ENCODE peak calls at places on chromosomes 3 and 15, in six cellular contexts. One of them, this sample, is unnamed.

GRCh38 chr3:40043444-40043755 is 234.0 kb downstream of the MYRIP start:
- DNase-seq in activated CD8-positive, alpha-beta T cell treated with anti-CD3 and anti-CD28 coated beads for 36 hours: no peak
- DNase-seq in tibial artery: no peak
- DNase-seq in IMR-90: no peak
- DNase-seq in sigmoid colon: no peak
- DNase-seq in Peyer's patch: no peak
- DNase-seq in this sample: no peak

GRCh38 chr3:138114988-138115971 is at the start of gene DZIP1L:
- DNase-seq in tibial artery: peak
- DNase-seq in sigmoid colon: peak
- DNase-seq in IMR-90: peak
- DNase-seq in Peyer's patch: no peak
- DNase-seq in activated CD8-positive, alpha-beta T cell treated with anti-CD3 and anti-CD28 coated beads for 36 hours: peak
- DNase-seq in this sample: peak

GRCh38 chr15:72685301-72685924 is 569 bp downstream of the HIGD2B start:
- DNase-seq in IMR-90: peak
- DNase-seq in tibial artery: no peak
- DNase-seq in sigmoid colon: no peak
- DNase-seq in activated CD8-positive, alpha-beta T cell treated with anti-CD3 and anti-CD28 coated beads for 36 hours: peak
- DNase-seq in Peyer's patch: no peak
- DNase-seq in this sample: no peak

GRCh38 chr3:105394177-105394576 is 27.5 kb downstream of the ALCAM start:
- DNase-seq in IMR-90: no peak
- DNase-seq in tibial artery: no peak
- DNase-seq in sigmoid colon: no peak
- DNase-seq in activated CD8-positive, alpha-beta T cell treated with anti-CD3 and anti-CD28 coated beads for 36 hours: no peak
- DNase-seq in Peyer's patch: no peak
- DNase-seq in this sample: no peak

GRCh38 chr15:96058103-96058851 is 272.2 kb upstream of the NR2F2 start:
- DNase-seq in tibial artery: no peak
- DNase-seq in IMR-90: no peak
- DNase-seq in activated CD8-positive, alpha-beta T cell treated with anti-CD3 and anti-CD28 coated beads for 36 hours: no peak
- DNase-seq in Peyer's patch: no peak
- DNase-seq in sigmoid colon: no peak
- DNase-seq in this sample: no peak

GRCh38 chr3:117261907-117262518 is 552.4 kb downstream of the TUSC7 start:
- DNase-seq in activated CD8-positive, alpha-beta T cell treated with anti-CD3 and anti-CD28 coated beads for 36 hours: no peak
- DNase-seq in IMR-90: no peak
- DNase-seq in tibial artery: no peak
- DNase-seq in Peyer's patch: no peak
- DNase-seq in sigmoid colon: no peak
- DNase-seq in this sample: no peak

GRCh38 chr3:191634902-191635301 is 173.9 kb downstream of the PYDC2 start:
- DNase-seq in sigmoid colon: no peak
- DNase-seq in tibial artery: no peak
- DNase-seq in activated CD8-positive, alpha-beta T cell treated with anti-CD3 and anti-CD28 coated beads for 36 hours: no peak
- DNase-seq in Peyer's patch: no peak
- DNase-seq in IMR-90: no peak
- DNase-seq in this sample: no peak

GRCh38 chr3:193812791-193813505 is 219.9 kb downstream of the OPA1 start:
- DNase-seq in IMR-90: no peak
- DNase-seq in sigmoid colon: peak
- DNase-seq in tibial artery: no peak
- DNase-seq in activated CD8-positive, alpha-beta T cell treated with anti-CD3 and anti-CD28 coated beads for 36 hours: no peak
- DNase-seq in Peyer's patch: no peak
- DNase-seq in this sample: no peak

GRCh38 chr3:146214493-146214892 is 36.4 kb downstream of the PLSCR4 start:
- DNase-seq in tibial artery: no peak
- DNase-seq in Peyer's patch: no peak
- DNase-seq in IMR-90: no peak
- DNase-seq in sigmoid colon: no peak
- DNase-seq in activated CD8-positive, alpha-beta T cell treated with anti-CD3 and anti-CD28 coated beads for 36 hours: no peak
- DNase-seq in this sample: no peak

GRCh38 chr3:50568947-50569749 is at the start of gene HEMK1:
- DNase-seq in IMR-90: peak
- DNase-seq in sigmoid colon: peak
- DNase-seq in Peyer's patch: peak
- DNase-seq in tibial artery: peak
- DNase-seq in activated CD8-positive, alpha-beta T cell treated with anti-CD3 and anti-CD28 coated beads for 36 hours: peak
- DNase-seq in this sample: peak

GRCh38 chr15:40873625-40874561 is at the start of gene RHOV:
- DNase-seq in tibial artery: peak
- DNase-seq in sigmoid colon: peak
- DNase-seq in Peyer's patch: peak
- DNase-seq in activated CD8-positive, alpha-beta T cell treated with anti-CD3 and anti-CD28 coated beads for 36 hours: peak
- DNase-seq in IMR-90: peak
- DNase-seq in this sample: no peak

GRCh38 chr3:184740509-184741258 is 28.8 kb upstream of the MAGEF1 start:
- DNase-seq in IMR-90: peak
- DNase-seq in sigmoid colon: no peak
- DNase-seq in tibial artery: no peak
- DNase-seq in activated CD8-positive, alpha-beta T cell treated with anti-CD3 and anti-CD28 coated beads for 36 hours: peak
- DNase-seq in Peyer's patch: no peak
- DNase-seq in this sample: no peak

GRCh38 chr3:105417538-105418289 is 51.0 kb downstream of the ALCAM start:
- DNase-seq in tibial artery: no peak
- DNase-seq in Peyer's patch: no peak
- DNase-seq in IMR-90: peak
- DNase-seq in activated CD8-positive, alpha-beta T cell treated with anti-CD3 and anti-CD28 coated beads for 36 hours: no peak
- DNase-seq in sigmoid colon: no peak
- DNase-seq in this sample: no peak

GRCh38 chr15:70376929-70377691 is 279.4 kb upstream of the TLE3 start:
- DNase-seq in Peyer's patch: no peak
- DNase-seq in tibial artery: peak
- DNase-seq in IMR-90: peak
- DNase-seq in activated CD8-positive, alpha-beta T cell treated with anti-CD3 and anti-CD28 coated beads for 36 hours: no peak
- DNase-seq in sigmoid colon: peak
- DNase-seq in this sample: no peak

GRCh38 chr3:56321383-56321782 is 146.9 kb downstream of the ERC2 start:
- DNase-seq in IMR-90: no peak
- DNase-seq in Peyer's patch: no peak
- DNase-seq in sigmoid colon: no peak
- DNase-seq in tibial artery: no peak
- DNase-seq in activated CD8-positive, alpha-beta T cell treated with anti-CD3 and anti-CD28 coated beads for 36 hours: no peak
- DNase-seq in this sample: no peak

GRCh38 chr15:29596266-29596665 is 226.0 kb downstream of the TJP1 start:
- DNase-seq in tibial artery: no peak
- DNase-seq in Peyer's patch: no peak
- DNase-seq in IMR-90: peak
- DNase-seq in sigmoid colon: no peak
- DNase-seq in activated CD8-positive, alpha-beta T cell treated with anti-CD3 and anti-CD28 coated beads for 36 hours: no peak
- DNase-seq in this sample: no peak

GRCh38 chr15:40339621-40339945 is 1.2 kb downstream of the CCDC9B start:
- DNase-seq in Peyer's patch: no peak
- DNase-seq in tibial artery: no peak
- DNase-seq in IMR-90: no peak
- DNase-seq in activated CD8-positive, alpha-beta T cell treated with anti-CD3 and anti-CD28 coated beads for 36 hours: no peak
- DNase-seq in sigmoid colon: no peak
- DNase-seq in this sample: no peak

GRCh38 chr15:40008061-40008460 is 30.9 kb downstream of the SRP14 start:
- DNase-seq in tibial artery: no peak
- DNase-seq in sigmoid colon: no peak
- DNase-seq in Peyer's patch: no peak
- DNase-seq in activated CD8-positive, alpha-beta T cell treated with anti-CD3 and anti-CD28 coated beads for 36 hours: no peak
- DNase-seq in IMR-90: peak
- DNase-seq in this sample: no peak

GRCh38 chr3:141360888-141361598 is 7.3 kb upstream of the ZBTB38 start:
- DNase-seq in IMR-90: peak
- DNase-seq in sigmoid colon: no peak
- DNase-seq in Peyer's patch: no peak
- DNase-seq in tibial artery: no peak
- DNase-seq in activated CD8-positive, alpha-beta T cell treated with anti-CD3 and anti-CD28 coated beads for 36 hours: no peak
- DNase-seq in this sample: no peak

GRCh38 chr3:47370887-47371697 is 9.7 kb upstream of the PTPN23 start:
- DNase-seq in tibial artery: no peak
- DNase-seq in Peyer's patch: peak
- DNase-seq in sigmoid colon: no peak
- DNase-seq in IMR-90: no peak
- DNase-seq in activated CD8-positive, alpha-beta T cell treated with anti-CD3 and anti-CD28 coated beads for 36 hours: peak
- DNase-seq in this sample: no peak

GRCh38 chr3:30098656-30099454 is 507.5 kb upstream of the TGFBR2 start:
- DNase-seq in IMR-90: peak
- DNase-seq in Peyer's patch: no peak
- DNase-seq in tibial artery: no peak
- DNase-seq in sigmoid colon: no peak
- DNase-seq in activated CD8-positive, alpha-beta T cell treated with anti-CD3 and anti-CD28 coated beads for 36 hours: peak
- DNase-seq in this sample: no peak

GRCh38 chr15:70426065-70426821 is 328.5 kb upstream of the TLE3 start:
- DNase-seq in tibial artery: no peak
- DNase-seq in IMR-90: peak
- DNase-seq in sigmoid colon: no peak
- DNase-seq in Peyer's patch: no peak
- DNase-seq in activated CD8-positive, alpha-beta T cell treated with anti-CD3 and anti-CD28 coated beads for 36 hours: no peak
- DNase-seq in this sample: no peak

GRCh38 chr3:127760361-127760760 is 62.0 kb downstream of the MGLL start:
- DNase-seq in IMR-90: no peak
- DNase-seq in activated CD8-positive, alpha-beta T cell treated with anti-CD3 and anti-CD28 coated beads for 36 hours: no peak
- DNase-seq in tibial artery: no peak
- DNase-seq in sigmoid colon: peak
- DNase-seq in Peyer's patch: no peak
- DNase-seq in this sample: no peak

GRCh38 chr15:88476635-88477038 is 9.1 kb downstream of the MRPS11 start:
- DNase-seq in IMR-90: peak
- DNase-seq in Peyer's patch: no peak
- DNase-seq in activated CD8-positive, alpha-beta T cell treated with anti-CD3 and anti-CD28 coated beads for 36 hours: peak
- DNase-seq in sigmoid colon: no peak
- DNase-seq in tibial artery: no peak
- DNase-seq in this sample: no peak

GRCh38 chr15:75452968-75453702 is 1.6 kb upstream of the SIN3A start:
- DNase-seq in IMR-90: no peak
- DNase-seq in sigmoid colon: peak
- DNase-seq in tibial artery: peak
- DNase-seq in activated CD8-positive, alpha-beta T cell treated with anti-CD3 and anti-CD28 coated beads for 36 hours: peak
- DNase-seq in Peyer's patch: peak
- DNase-seq in this sample: peak
- TF ChIP-seq CTCF in IMR-90: peak
- TF ChIP-seq CTCF in sigmoid colon: no peak
- TF ChIP-seq CTCF in tibial artery: no peak
- TF ChIP-seq CTCF in activated CD8-positive, alpha-beta T cell treated with anti-CD3 and anti-CD28 coated beads for 36 hours: peak
- TF ChIP-seq CTCF in Peyer's patch: no peak
- TF ChIP-seq CTCF in this sample: peak

DNA sequence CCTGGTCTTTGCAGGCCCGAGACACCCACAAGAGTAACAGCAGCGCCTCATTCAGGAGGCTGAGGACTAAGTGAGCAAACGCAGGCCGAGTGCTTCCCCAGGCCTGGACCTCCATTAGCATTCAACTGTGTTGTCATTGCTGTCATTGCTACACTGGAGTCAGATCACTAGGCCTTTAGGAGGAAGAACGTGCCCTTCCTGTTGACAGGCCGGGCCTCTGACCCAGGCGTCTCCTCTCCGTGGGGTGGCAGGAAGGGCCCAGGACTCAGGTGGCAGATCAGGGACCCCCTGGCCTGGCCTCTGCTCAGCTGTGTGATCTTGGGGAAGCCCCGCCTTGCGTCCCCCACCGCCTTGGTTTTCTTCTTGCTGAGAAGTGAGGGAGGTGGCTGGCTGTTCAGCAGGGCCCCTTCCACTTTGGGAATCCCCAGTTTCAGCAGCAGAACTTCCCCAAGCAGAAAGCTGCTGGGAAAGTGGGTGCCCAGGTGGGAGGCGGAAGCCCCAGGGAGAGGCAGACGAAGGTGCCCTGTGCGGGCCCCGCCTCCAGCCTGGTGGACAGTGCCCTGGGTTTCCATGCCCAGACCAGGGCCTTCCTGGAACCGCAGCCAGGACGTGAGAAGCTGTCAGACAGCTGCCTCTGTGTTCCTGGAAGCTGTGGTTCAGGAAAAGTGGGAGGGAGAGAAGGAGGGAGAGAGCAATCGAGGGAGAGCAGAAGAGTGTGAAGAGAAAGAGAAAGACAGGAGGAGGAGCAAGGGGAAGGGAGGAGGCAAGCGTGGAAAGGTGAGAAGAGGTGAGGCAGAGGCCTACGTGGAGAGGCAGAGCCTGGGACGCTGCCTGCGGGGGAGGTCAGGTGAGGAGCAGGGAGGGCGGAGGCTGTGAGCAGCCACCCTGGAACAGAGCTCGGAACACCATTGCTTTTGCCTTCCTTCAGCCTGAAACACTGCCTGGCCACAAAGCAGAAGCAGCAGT is 18.9 kb downstream of the ZDHHC19 start:
- DNase-seq in tibial artery: no peak
- DNase-seq in IMR-90: no peak
- DNase-seq in sigmoid colon: no peak
- DNase-seq in Peyer's patch: peak
- DNase-seq in activated CD8-positive, alpha-beta T cell treated with anti-CD3 and anti-CD28 coated beads for 36 hours: peak
- DNase-seq in this sample: no peak
- TF ChIP-seq CTCF in tibial artery: no peak
- TF ChIP-seq CTCF in IMR-90: no peak
- TF ChIP-seq CTCF in sigmoid colon: no peak
- TF ChIP-seq CTCF in Peyer's patch: no peak
- TF ChIP-seq CTCF in activated CD8-positive, alpha-beta T cell treated with anti-CD3 and anti-CD28 coated beads for 36 hours: no peak
- TF ChIP-seq CTCF in this sample: peak

DNA sequence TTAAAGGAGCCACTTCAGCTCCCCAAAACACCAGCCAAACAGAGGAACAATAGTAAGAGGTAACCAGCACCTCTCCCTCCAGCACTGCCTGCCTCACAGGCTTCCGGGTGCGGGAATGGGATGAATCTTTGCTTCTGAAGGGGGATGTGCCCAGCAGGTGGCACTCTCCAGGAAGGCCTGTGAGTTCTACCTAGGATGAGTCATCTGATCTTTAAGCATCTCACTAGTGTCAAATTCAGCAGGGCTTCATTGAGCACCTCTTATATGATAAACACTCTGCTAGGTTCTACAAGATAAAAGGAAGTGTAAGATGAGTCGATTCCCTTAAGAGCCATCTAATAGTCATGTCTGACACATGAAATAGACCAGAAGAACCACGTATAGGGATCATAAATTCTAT is 237.4 kb upstream of the UMPS start:
- DNase-seq in activated CD8-positive, alpha-beta T cell treated with anti-CD3 and anti-CD28 coated beads for 36 hours: peak
- DNase-seq in sigmoid colon: no peak
- DNase-seq in tibial artery: no peak
- DNase-seq in Peyer's patch: no peak
- DNase-seq in IMR-90: peak
- DNase-seq in this sample: no peak
- TF ChIP-seq CTCF in activated CD8-positive, alpha-beta T cell treated with anti-CD3 and anti-CD28 coated beads for 36 hours: no peak
- TF ChIP-seq CTCF in sigmoid colon: no peak
- TF ChIP-seq CTCF in tibial artery: peak
- TF ChIP-seq CTCF in Peyer's patch: peak
- TF ChIP-seq CTCF in IMR-90: peak
- TF ChIP-seq CTCF in this sample: peak

GRCh38 chr3:43882976-43883680 is 192.4 kb downstream of the ABHD5 start:
- DNase-seq in sigmoid colon: no peak
- DNase-seq in activated CD8-positive, alpha-beta T cell treated with anti-CD3 and anti-CD28 coated beads for 36 hours: no peak
- DNase-seq in Peyer's patch: no peak
- DNase-seq in tibial artery: no peak
- DNase-seq in IMR-90: no peak
- DNase-seq in this sample: no peak

GRCh38 chr3:43876648-43877047 is 185.9 kb downstream of the ABHD5 start:
- DNase-seq in IMR-90: no peak
- DNase-seq in activated CD8-positive, alpha-beta T cell treated with anti-CD3 and anti-CD28 coated beads for 36 hours: no peak
- DNase-seq in sigmoid colon: no peak
- DNase-seq in tibial artery: no peak
- DNase-seq in Peyer's patch: no peak
- DNase-seq in this sample: no peak

GRCh38 chr3:43874290-43874689 is 183.6 kb downstream of the ABHD5 start:
- DNase-seq in sigmoid colon: no peak
- DNase-seq in Peyer's patch: no peak
- DNase-seq in tibial artery: no peak
- DNase-seq in activated CD8-positive, alpha-beta T cell treated with anti-CD3 and anti-CD28 coated beads for 36 hours: no peak
- DNase-seq in IMR-90: no peak
- DNase-seq in this sample: no peak

GRCh38 chr3:43883729-43884396 is 193.1 kb downstream of the ABHD5 start:
- DNase-seq in sigmoid colon: no peak
- DNase-seq in Peyer's patch: no peak
- DNase-seq in activated CD8-positive, alpha-beta T cell treated with anti-CD3 and anti-CD28 coated beads for 36 hours: no peak
- DNase-seq in IMR-90: no peak
- DNase-seq in tibial artery: no peak
- DNase-seq in this sample: no peak

GRCh38 chr3:43879166-43879565 is 188.4 kb downstream of the ABHD5 start:
- DNase-seq in tibial artery: no peak
- DNase-seq in sigmoid colon: no peak
- DNase-seq in Peyer's patch: no peak
- DNase-seq in activated CD8-positive, alpha-beta T cell treated with anti-CD3 and anti-CD28 coated beads for 36 hours: peak
- DNase-seq in IMR-90: no peak
- DNase-seq in this sample: no peak
- TF ChIP-seq CTCF in tibial artery: no peak
- TF ChIP-seq CTCF in sigmoid colon: no peak
- TF ChIP-seq CTCF in Peyer's patch: peak
- TF ChIP-seq CTCF in activated CD8-positive, alpha-beta T cell treated with anti-CD3 and anti-CD28 coated beads for 36 hours: no peak
- TF ChIP-seq CTCF in IMR-90: peak
- TF ChIP-seq CTCF in this sample: peak

This sample was measured in chondrocyte.